ENCODE peak calls at places on chromosomes 2 and 18, in nine cellular contexts. One of them, this sample, is unnamed. For H3K4me1, the result is how much of the 10 kb centered on the place peaks cover.

GRCh38 chr2:173264603-173265366 is 89.9 kb upstream of the CDCA7 start:
- DNase-seq in sigmoid colon: no peak
- DNase-seq in neural progenitor cell: no peak
- DNase-seq in lower lobe of right lung: peak
- DNase-seq in hepatocyte: no peak
- DNase-seq in osteoblast: no peak
- DNase-seq in A549: no peak
- DNase-seq in pancreas: no peak
- DNase-seq in SJSA1: no peak
- DNase-seq in this sample: peak

GRCh38 chr2:28300921-28301341 is 91.7 kb upstream of the FOSL2 start:
- DNase-seq in osteoblast: no peak
- DNase-seq in lower lobe of right lung: no peak
- DNase-seq in neural progenitor cell: no peak
- DNase-seq in SJSA1: peak
- DNase-seq in A549: no peak
- DNase-seq in sigmoid colon: peak
- DNase-seq in hepatocyte: peak
- DNase-seq in pancreas: no peak
- DNase-seq in this sample: no peak

GRCh38 chr2:232332940-232333259 is 45.7 kb upstream of the ALPP start:
- DNase-seq in A549: no peak
- DNase-seq in osteoblast: peak
- DNase-seq in lower lobe of right lung: no peak
- DNase-seq in hepatocyte: no peak
- DNase-seq in SJSA1: no peak
- DNase-seq in neural progenitor cell: no peak
- DNase-seq in pancreas: no peak
- DNase-seq in sigmoid colon: no peak
- DNase-seq in this sample: no peak

GRCh38 chr2:196242131-196242620 is 70.8 kb upstream of the STK17B start:
- DNase-seq in sigmoid colon: no peak
- DNase-seq in pancreas: no peak
- DNase-seq in lower lobe of right lung: peak
- DNase-seq in A549: no peak
- DNase-seq in neural progenitor cell: no peak
- DNase-seq in hepatocyte: no peak
- DNase-seq in osteoblast: no peak
- DNase-seq in SJSA1: no peak
- DNase-seq in this sample: peak

GRCh38 chr18:67919316-67919715 is 402.8 kb upstream of the DSEL start:
- DNase-seq in sigmoid colon: no peak
- DNase-seq in hepatocyte: no peak
- DNase-seq in A549: no peak
- DNase-seq in osteoblast: peak
- DNase-seq in lower lobe of right lung: no peak
- DNase-seq in SJSA1: no peak
- DNase-seq in pancreas: no peak
- DNase-seq in neural progenitor cell: no peak
- DNase-seq in this sample: no peak

GRCh38 chr2:72745679-72746368 is 80.0 kb downstream of the EXOC6B start:
- DNase-seq in SJSA1: no peak
- DNase-seq in osteoblast: peak
- DNase-seq in neural progenitor cell: peak
- DNase-seq in A549: peak
- DNase-seq in sigmoid colon: no peak
- DNase-seq in pancreas: no peak
- DNase-seq in hepatocyte: peak
- DNase-seq in lower lobe of right lung: no peak
- DNase-seq in this sample: no peak

GRCh38 chr2:96739051-96739632 is 722 bp downstream of the LMAN2L start:
- DNase-seq in neural progenitor cell: no peak
- DNase-seq in sigmoid colon: no peak
- DNase-seq in osteoblast: peak
- DNase-seq in A549: no peak
- DNase-seq in lower lobe of right lung: no peak
- DNase-seq in hepatocyte: no peak
- DNase-seq in SJSA1: no peak
- DNase-seq in pancreas: no peak
- DNase-seq in this sample: no peak

GRCh38 chr18:10143601-10144000 is 229.8 kb downstream of the VAPA start:
- DNase-seq in A549: no peak
- DNase-seq in sigmoid colon: no peak
- DNase-seq in neural progenitor cell: no peak
- DNase-seq in SJSA1: no peak
- DNase-seq in osteoblast: no peak
- DNase-seq in lower lobe of right lung: no peak
- DNase-seq in pancreas: no peak
- DNase-seq in hepatocyte: no peak
- DNase-seq in this sample: no peak

GRCh38 chr2:180690611-180691010 is 289.8 kb upstream of the UBE2E3 start:
- DNase-seq in neural progenitor cell: no peak
- DNase-seq in pancreas: no peak
- DNase-seq in SJSA1: no peak
- DNase-seq in osteoblast: peak
- DNase-seq in hepatocyte: no peak
- DNase-seq in lower lobe of right lung: no peak
- DNase-seq in sigmoid colon: no peak
- DNase-seq in A549: no peak
- DNase-seq in this sample: no peak

GRCh38 chr2:11396690-11396985 is 52.2 kb upstream of the ROCK2 start:
- DNase-seq in osteoblast: no peak
- DNase-seq in sigmoid colon: no peak
- DNase-seq in SJSA1: no peak
- DNase-seq in pancreas: no peak
- DNase-seq in lower lobe of right lung: no peak
- DNase-seq in hepatocyte: no peak
- DNase-seq in neural progenitor cell: no peak
- DNase-seq in A549: no peak
- DNase-seq in this sample: no peak

GRCh38 chr2:32862269-32863055 is 84.3 kb upstream of the LTBP1 start:
- DNase-seq in lower lobe of right lung: no peak
- DNase-seq in neural progenitor cell: no peak
- DNase-seq in osteoblast: no peak
- DNase-seq in pancreas: no peak
- DNase-seq in hepatocyte: no peak
- DNase-seq in SJSA1: no peak
- DNase-seq in A549: no peak
- DNase-seq in sigmoid colon: no peak
- DNase-seq in this sample: no peak

GRCh38 chr2:115163572-115163971 is 721.1 kb downstream of the DPP10 start:
- DNase-seq in sigmoid colon: no peak
- DNase-seq in lower lobe of right lung: no peak
- DNase-seq in pancreas: no peak
- DNase-seq in SJSA1: no peak
- DNase-seq in A549: no peak
- DNase-seq in neural progenitor cell: no peak
- DNase-seq in hepatocyte: peak
- DNase-seq in osteoblast: no peak
- DNase-seq in this sample: no peak

GRCh38 chr2:106058469-106059137 is 135.5 kb downstream of the UXS1 start:
- DNase-seq in lower lobe of right lung: no peak
- DNase-seq in osteoblast: no peak
- DNase-seq in A549: no peak
- DNase-seq in SJSA1: no peak
- DNase-seq in neural progenitor cell: no peak
- DNase-seq in sigmoid colon: no peak
- DNase-seq in pancreas: no peak
- DNase-seq in hepatocyte: no peak
- DNase-seq in this sample: no peak

GRCh38 chr18:64919971-64920370 is 771.1 kb upstream of the LINC00305 start:
- DNase-seq in A549: no peak
- DNase-seq in lower lobe of right lung: no peak
- DNase-seq in osteoblast: no peak
- DNase-seq in SJSA1: no peak
- DNase-seq in hepatocyte: no peak
- DNase-seq in sigmoid colon: no peak
- DNase-seq in neural progenitor cell: no peak
- DNase-seq in pancreas: no peak
- DNase-seq in this sample: no peak

GRCh38 chr2:71609958-71610357 is 156.6 kb downstream of the DYSF start:
- DNase-seq in sigmoid colon: peak
- DNase-seq in hepatocyte: peak
- DNase-seq in lower lobe of right lung: no peak
- DNase-seq in pancreas: no peak
- DNase-seq in SJSA1: peak
- DNase-seq in osteoblast: peak
- DNase-seq in neural progenitor cell: no peak
- DNase-seq in A549: peak
- DNase-seq in this sample: no peak

GRCh38 chr18:45850021-45850420 is 24.5 kb downstream of the SIGLEC15 start:
- DNase-seq in hepatocyte: no peak
- DNase-seq in sigmoid colon: no peak
- DNase-seq in SJSA1: no peak
- DNase-seq in lower lobe of right lung: no peak
- DNase-seq in pancreas: no peak
- DNase-seq in neural progenitor cell: peak
- DNase-seq in osteoblast: no peak
- DNase-seq in A549: peak
- DNase-seq in this sample: no peak

DNA sequence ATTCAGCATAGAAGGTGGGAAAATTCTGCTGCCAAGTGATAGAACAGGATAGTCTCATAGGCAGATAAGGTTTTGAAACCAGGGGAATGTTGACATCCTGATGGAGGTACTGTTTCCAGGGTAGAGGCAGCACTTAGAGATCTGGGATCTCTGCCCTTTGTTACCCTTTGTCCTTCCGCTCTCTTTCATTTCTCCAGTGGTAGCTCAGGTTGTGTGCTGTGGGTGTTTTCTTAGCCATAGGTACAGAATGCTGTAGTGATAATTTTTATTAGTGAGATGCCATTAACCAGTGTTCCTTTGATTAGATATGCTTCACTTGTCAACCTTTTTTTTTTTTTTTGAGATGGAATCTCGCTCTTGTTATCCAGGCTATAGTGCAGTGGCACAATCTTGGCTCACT is 156.0 kb downstream of the PRPF40A start:
- DNase-seq in SJSA1: no peak
- DNase-seq in sigmoid colon: no peak
- DNase-seq in osteoblast: no peak
- DNase-seq in A549: no peak
- DNase-seq in pancreas: no peak
- DNase-seq in hepatocyte: no peak
- DNase-seq in lower lobe of right lung: no peak
- DNase-seq in neural progenitor cell: no peak
- DNase-seq in this sample: no peak
- H3K27ac ChIP-seq in SJSA1: no peak
- H3K27ac ChIP-seq in sigmoid colon: no peak
- H3K27ac ChIP-seq in osteoblast: no peak
- H3K27ac ChIP-seq in A549: no peak
- H3K27ac ChIP-seq in pancreas: no peak
- H3K27ac ChIP-seq in hepatocyte: no peak
- H3K27ac ChIP-seq in lower lobe of right lung: no peak
- H3K27ac ChIP-seq in neural progenitor cell: no peak
- H3K27ac ChIP-seq in this sample: no peak

GRCh38 chr2:126776701-126777619 is 121.0 kb downstream of the GYPC start:
- DNase-seq in osteoblast: peak
- DNase-seq in A549: peak
- DNase-seq in hepatocyte: peak
- DNase-seq in lower lobe of right lung: peak
- DNase-seq in neural progenitor cell: peak
- DNase-seq in SJSA1: peak
- DNase-seq in pancreas: peak
- DNase-seq in sigmoid colon: peak
- DNase-seq in this sample: peak

GRCh38 chr2:126777620-126777978 is 121.1 kb upstream of the TEX51 start:
- DNase-seq in pancreas: no peak
- DNase-seq in osteoblast: no peak
- DNase-seq in A549: no peak
- DNase-seq in lower lobe of right lung: no peak
- DNase-seq in neural progenitor cell: no peak
- DNase-seq in SJSA1: no peak
- DNase-seq in sigmoid colon: no peak
- DNase-seq in hepatocyte: no peak
- DNase-seq in this sample: no peak

GRCh38 chr2:126774761-126775160 is 118.8 kb downstream of the GYPC start:
- DNase-seq in SJSA1: no peak
- DNase-seq in sigmoid colon: no peak
- DNase-seq in neural progenitor cell: no peak
- DNase-seq in A549: no peak
- DNase-seq in lower lobe of right lung: no peak
- DNase-seq in pancreas: no peak
- DNase-seq in hepatocyte: no peak
- DNase-seq in osteoblast: no peak
- DNase-seq in this sample: no peak

GRCh38 chr2:126775300-126775985 is 119.5 kb downstream of the GYPC start:
- DNase-seq in hepatocyte: no peak
- DNase-seq in A549: no peak
- DNase-seq in SJSA1: no peak
- DNase-seq in neural progenitor cell: no peak
- DNase-seq in lower lobe of right lung: no peak
- DNase-seq in sigmoid colon: no peak
- DNase-seq in osteoblast: no peak
- DNase-seq in pancreas: no peak
- DNase-seq in this sample: no peak

DNA sequence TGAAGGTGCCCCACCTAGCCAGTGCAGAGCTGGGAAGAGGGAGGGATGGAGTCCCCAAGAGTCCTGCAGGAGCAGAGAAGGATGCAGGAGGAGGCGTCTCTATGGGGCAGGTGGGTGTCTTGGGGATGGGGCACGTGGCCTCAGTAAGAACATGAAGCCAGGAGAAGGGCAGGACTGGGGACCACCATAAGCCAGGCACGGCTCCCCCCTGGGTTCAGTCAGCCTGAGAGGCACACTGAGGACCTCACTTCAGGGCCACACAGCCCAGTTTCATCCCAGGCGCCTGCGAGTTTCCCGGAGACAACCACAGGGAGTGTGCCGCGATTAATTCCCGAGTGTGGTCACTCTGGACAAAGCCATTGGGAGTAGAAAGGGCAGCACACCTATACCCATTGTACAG is 120.3 kb downstream of the GYPC start:
- DNase-seq in osteoblast: no peak
- DNase-seq in lower lobe of right lung: no peak
- DNase-seq in pancreas: no peak
- DNase-seq in hepatocyte: no peak
- DNase-seq in A549: no peak
- DNase-seq in SJSA1: no peak
- DNase-seq in neural progenitor cell: peak
- DNase-seq in sigmoid colon: no peak
- DNase-seq in this sample: no peak
- H3K4me3 ChIP-seq in osteoblast: no peak
- H3K4me3 ChIP-seq in lower lobe of right lung: peak
- H3K4me3 ChIP-seq in pancreas: peak
- H3K4me3 ChIP-seq in hepatocyte: peak
- H3K4me3 ChIP-seq in A549: peak
- H3K4me3 ChIP-seq in SJSA1: no peak
- H3K4me3 ChIP-seq in neural progenitor cell: peak
- H3K4me3 ChIP-seq in sigmoid colon: peak
- H3K4me3 ChIP-seq in this sample: no peak

GRCh38 chr18:55555628-55556027 is 32.4 kb downstream of the TCF4 start:
- DNase-seq in pancreas: no peak
- DNase-seq in A549: no peak
- DNase-seq in hepatocyte: no peak
- DNase-seq in osteoblast: no peak
- DNase-seq in neural progenitor cell: no peak
- DNase-seq in SJSA1: no peak
- DNase-seq in sigmoid colon: no peak
- DNase-seq in lower lobe of right lung: no peak
- DNase-seq in this sample: no peak
- H3K4me1 ChIP-seq in pancreas: under half
- H3K4me1 ChIP-seq in A549: under half
- H3K4me1 ChIP-seq in hepatocyte: under half
- H3K4me1 ChIP-seq in osteoblast: under half
- H3K4me1 ChIP-seq in neural progenitor cell: under half
- H3K4me1 ChIP-seq in SJSA1: under half
- H3K4me1 ChIP-seq in sigmoid colon: under half
- H3K4me1 ChIP-seq in lower lobe of right lung: under half
- H3K4me1 ChIP-seq in this sample: under half

GRCh38 chr2:203857656-203858055 is 9.9 kb upstream of the CTLA4 start:
- DNase-seq in A549: no peak
- DNase-seq in lower lobe of right lung: no peak
- DNase-seq in pancreas: no peak
- DNase-seq in SJSA1: no peak
- DNase-seq in sigmoid colon: no peak
- DNase-seq in osteoblast: no peak
- DNase-seq in neural progenitor cell: no peak
- DNase-seq in hepatocyte: no peak
- DNase-seq in this sample: no peak
- H3K27ac ChIP-seq in A549: no peak
- H3K27ac ChIP-seq in lower lobe of right lung: no peak
- H3K27ac ChIP-seq in pancreas: no peak
- H3K27ac ChIP-seq in SJSA1: no peak
- H3K27ac ChIP-seq in sigmoid colon: no peak
- H3K27ac ChIP-seq in osteoblast: no peak
- H3K27ac ChIP-seq in neural progenitor cell: no peak
- H3K27ac ChIP-seq in hepatocyte: no peak
- H3K27ac ChIP-seq in this sample: no peak

This sample was measured in naive thymus-derived CD4-positive, alpha-beta T cell.